ENCODE peak calls at places on chromosomes 5 and 9, in five cellular contexts. One of them, this sample, is unnamed.

GRCh38 chr9:33285502-33285901 is 4.8 kb upstream of the NFX1 start:
- DNase-seq in AG08396: no peak
- DNase-seq in NCI-H2107: no peak
- DNase-seq in GM13976: no peak
- DNase-seq in stimulated activated CD8-positive, alpha-beta memory T cell treated with anti-CD3 and anti-CD28 coated beads, Interleukin-4, amount 100 ng/mL, for 24 hours: no peak
- DNase-seq in this sample: no peak

GRCh38 chr5:43041669-43042175 is 1.6 kb upstream of the ANXA2R start:
- DNase-seq in GM13976: no peak
- DNase-seq in stimulated activated CD8-positive, alpha-beta memory T cell treated with anti-CD3 and anti-CD28 coated beads, Interleukin-4, amount 100 ng/mL, for 24 hours: peak
- DNase-seq in AG08396: peak
- DNase-seq in NCI-H2107: peak
- DNase-seq in this sample: peak

GRCh38 chr5:60633336-60633735 is 66.6 kb downstream of the DEPDC1B start:
- DNase-seq in NCI-H2107: no peak
- DNase-seq in GM13976: no peak
- DNase-seq in stimulated activated CD8-positive, alpha-beta memory T cell treated with anti-CD3 and anti-CD28 coated beads, Interleukin-4, amount 100 ng/mL, for 24 hours: no peak
- DNase-seq in AG08396: peak
- DNase-seq in this sample: peak

GRCh38 chr9:135839516-135839915 is 67.8 kb downstream of the CAMSAP1 start:
- DNase-seq in AG08396: no peak
- DNase-seq in NCI-H2107: no peak
- DNase-seq in stimulated activated CD8-positive, alpha-beta memory T cell treated with anti-CD3 and anti-CD28 coated beads, Interleukin-4, amount 100 ng/mL, for 24 hours: no peak
- DNase-seq in GM13976: no peak
- DNase-seq in this sample: no peak

GRCh38 chr5:103224118-103224893 is 34.3 kb upstream of the MACIR start:
- DNase-seq in stimulated activated CD8-positive, alpha-beta memory T cell treated with anti-CD3 and anti-CD28 coated beads, Interleukin-4, amount 100 ng/mL, for 24 hours: no peak
- DNase-seq in NCI-H2107: peak
- DNase-seq in AG08396: peak
- DNase-seq in GM13976: peak
- DNase-seq in this sample: peak

GRCh38 chr5:167378894-167379723 is 912.3 kb upstream of the WWC1 start:
- DNase-seq in GM13976: no peak
- DNase-seq in AG08396: no peak
- DNase-seq in NCI-H2107: no peak
- DNase-seq in stimulated activated CD8-positive, alpha-beta memory T cell treated with anti-CD3 and anti-CD28 coated beads, Interleukin-4, amount 100 ng/mL, for 24 hours: no peak
- DNase-seq in this sample: no peak

GRCh38 chr5:63263409-63263808 is 684.8 kb downstream of the LRRC70 start:
- DNase-seq in GM13976: no peak
- DNase-seq in NCI-H2107: no peak
- DNase-seq in stimulated activated CD8-positive, alpha-beta memory T cell treated with anti-CD3 and anti-CD28 coated beads, Interleukin-4, amount 100 ng/mL, for 24 hours: no peak
- DNase-seq in AG08396: no peak
- DNase-seq in this sample: no peak

GRCh38 chr9:99485461-99485860 is 263.4 kb downstream of the SEC61B start:
- DNase-seq in AG08396: no peak
- DNase-seq in GM13976: no peak
- DNase-seq in stimulated activated CD8-positive, alpha-beta memory T cell treated with anti-CD3 and anti-CD28 coated beads, Interleukin-4, amount 100 ng/mL, for 24 hours: no peak
- DNase-seq in NCI-H2107: no peak
- DNase-seq in this sample: peak

GRCh38 chr5:26009742-26010141 is 1028.6 kb downstream of the CDH9 start:
- DNase-seq in AG08396: no peak
- DNase-seq in NCI-H2107: no peak
- DNase-seq in stimulated activated CD8-positive, alpha-beta memory T cell treated with anti-CD3 and anti-CD28 coated beads, Interleukin-4, amount 100 ng/mL, for 24 hours: no peak
- DNase-seq in GM13976: no peak
- DNase-seq in this sample: no peak

GRCh38 chr9:131334568-131335105 is 45.1 kb downstream of the PLPP7 start:
- DNase-seq in AG08396: no peak
- DNase-seq in NCI-H2107: no peak
- DNase-seq in stimulated activated CD8-positive, alpha-beta memory T cell treated with anti-CD3 and anti-CD28 coated beads, Interleukin-4, amount 100 ng/mL, for 24 hours: no peak
- DNase-seq in GM13976: no peak
- DNase-seq in this sample: peak

GRCh38 chr5:75108931-75109596 is 56.7 kb upstream of the GCNT4 start:
- DNase-seq in GM13976: no peak
- DNase-seq in NCI-H2107: no peak
- DNase-seq in stimulated activated CD8-positive, alpha-beta memory T cell treated with anti-CD3 and anti-CD28 coated beads, Interleukin-4, amount 100 ng/mL, for 24 hours: no peak
- DNase-seq in AG08396: no peak
- DNase-seq in this sample: no peak

GRCh38 chr5:159100022-159100927 is 559 bp upstream of the EBF1 start:
- DNase-seq in AG08396: peak
- DNase-seq in NCI-H2107: peak
- DNase-seq in stimulated activated CD8-positive, alpha-beta memory T cell treated with anti-CD3 and anti-CD28 coated beads, Interleukin-4, amount 100 ng/mL, for 24 hours: peak
- DNase-seq in GM13976: peak
- DNase-seq in this sample: peak

GRCh38 chr5:159620853-159621540 is 290.7 kb upstream of the IL12B start:
- DNase-seq in GM13976: no peak
- DNase-seq in AG08396: no peak
- DNase-seq in stimulated activated CD8-positive, alpha-beta memory T cell treated with anti-CD3 and anti-CD28 coated beads, Interleukin-4, amount 100 ng/mL, for 24 hours: no peak
- DNase-seq in NCI-H2107: no peak
- DNase-seq in this sample: peak

GRCh38 chr5:160021818-160022446 is 13.0 kb downstream of the TTC1 start:
- DNase-seq in NCI-H2107: peak
- DNase-seq in stimulated activated CD8-positive, alpha-beta memory T cell treated with anti-CD3 and anti-CD28 coated beads, Interleukin-4, amount 100 ng/mL, for 24 hours: peak
- DNase-seq in GM13976: peak
- DNase-seq in AG08396: peak
- DNase-seq in this sample: peak